ENCODE peak calls at places on chromosomes 3 and 15, in nine cellular contexts. M is smooth muscle cell of the brain vasculature, S is endothelial cell, A is mesothelial cell of epicardium, D is M059J, K is Calu3, E is BJ, G is iPS DF 6.9, V is NCI-H460. I is an unnamed sample.

GRCh38 chr3:61589856-61590255 is 28.5 kb downstream of the PTPRG start:
- DNase-seq in M (no peak), S (no peak), A (no peak), D (peak), K (no peak), E (no peak), G (no peak), V (peak), I (no peak)

GRCh38 chr3:55000546-55000945 is 72.7 kb upstream of the LRTM1 start:
- DNase-seq in M (peak), S (no peak), A (no peak), D (peak), K (no peak), E (peak), G (no peak), V (no peak), I (no peak)

GRCh38 chr15:80325206-80325605 is 73.2 kb upstream of the CTXND1 start:
- DNase-seq in M (no peak), S (no peak), A (no peak), D (peak), K (no peak), E (no peak), G (no peak), V (no peak), I (no peak)

GRCh38 chr15:30827625-30828303 is 76.0 kb upstream of the FAN1 start:
- DNase-seq in M (no peak), S (no peak), A (no peak), D (no peak), K (no peak), E (no peak), G (no peak), V (no peak), I (no peak)

GRCh38 chr15:66100761-66101160 is 152.8 kb downstream of the MEGF11 start:
- DNase-seq in M (no peak), S (no peak), A (no peak), D (no peak), K (no peak), E (no peak), G (no peak), V (no peak), I (no peak)

GRCh38 chr3:102531686-102532085 is 96.9 kb downstream of the ZPLD1 start:
- DNase-seq in M (no peak), S (no peak), A (no peak), D (peak), K (no peak), E (no peak), G (no peak), V (no peak), I (no peak)

GRCh38 chr15:68553994-68554715 is 24.6 kb upstream of the CORO2B start:
- DNase-seq in M (no peak), S (peak), A (peak), D (peak), K (peak), E (no peak), G (no peak), V (peak), I (peak)

GRCh38 chr3:176650478-176650877 is 546.8 kb downstream of the TBL1XR1 start:
- DNase-seq in M (no peak), S (no peak), A (no peak), D (peak), K (no peak), E (no peak), G (no peak), V (peak), I (no peak)

GRCh38 chr3:97720417-97720816 is 44.1 kb upstream of the ARL6 start:
- DNase-seq in M (no peak), S (no peak), A (no peak), D (no peak), K (no peak), E (no peak), G (no peak), V (no peak), I (no peak)

GRCh38 chr3:129521702-129522101 is 6.7 kb upstream of the RHO start:
- DNase-seq in M (no peak), S (no peak), A (no peak), D (no peak), K (no peak), E (no peak), G (no peak), V (no peak), I (no peak)

I was measured in Panc1.